ENCODE peak calls at places on chromosomes 3 and 15, in six cellular contexts. E is transverse colon, R is fibroblast of villous mesenchyme, I is HFF-Myc, O is progenitor cell of endocrine pancreas, Z is HCT116. B is an unnamed sample.

GRCh38 chr3:22450785-22451400 is 699.9 kb upstream of the ZNF385D start:
- DNase-seq in E (no peak), R (peak; percentile 7), I (no peak), Z (no peak), O (no peak), B (no peak)

GRCh38 chr15:80556694-80557367 is 138.3 kb upstream of the ABHD17C start:
- DNase-seq in I (no peak), E (no peak), Z (no peak), O (no peak), R (peak; percentile 50), B (no peak)

GRCh38 chr3:32630266-32630665 is 54.7 kb upstream of the CNOT10 start:
- DNase-seq in I (no peak), R (peak; percentile 8), Z (no peak), O (no peak), E (no peak), B (no peak)

GRCh38 chr3:95899494-95899893 is 914.9 kb upstream of the EPHA6 start:
- DNase-seq in R (peak; percentile 76), O (no peak), E (no peak), I (no peak), Z (no peak), B (no peak)

GRCh38 chr3:75192065-75192658 is 472.0 kb upstream of the FRG2C start:
- DNase-seq in O (peak; percentile 14), E (peak; percentile 41), I (peak; percentile 33), Z (peak; percentile 3), R (peak; percentile 27), B (peak; percentile 62)

GRCh38 chr3:122893282-122893681 is 98.4 kb downstream of the SLC49A4 start:
- DNase-seq in Z (peak; percentile 59), I (no peak), R (no peak), E (no peak), O (no peak), B (no peak)

GRCh38 chr3:61783993-61784718 is 222.8 kb downstream of the PTPRG start:
- DNase-seq in O (no peak), Z (no peak), R (peak; percentile 53), E (no peak), I (no peak), B (no peak)

GRCh38 chr3:134359121-134360010 is 14.9 kb downstream of the AMOTL2 start:
- DNase-seq in I (no peak), E (no peak), O (no peak), Z (no peak), R (no peak), B (no peak)

GRCh38 chr15:61051570-61052031 is 177.5 kb downstream of the RORA start:
- DNase-seq in R (peak; percentile 44), E (peak; percentile 32), Z (no peak), O (no peak), I (no peak), B (no peak)

GRCh38 chr3:41037651-41038334 is 161.5 kb upstream of the CTNNB1 start:
- DNase-seq in I (no peak), Z (no peak), O (no peak), E (no peak), R (no peak), B (no peak)

GRCh38 chr3:51389423-51390183 is 1.5 kb upstream of the RBM15B start:
- DNase-seq in I (no peak), E (peak; percentile 62), O (no peak), R (peak; percentile 53), Z (no peak), B (peak; percentile 73)

GRCh38 chr3:135973846-135974245 is 8.3 kb downstream of the PPP2R3A start:
- DNase-seq in O (no peak), Z (no peak), E (no peak), R (no peak), I (no peak), B (no peak)

GRCh38 chr15:48643236-48643635 is 2.3 kb downstream of the FBN1 start:
- DNase-seq in E (no peak), I (no peak), R (no peak), Z (no peak), O (no peak), B (no peak)

GRCh38 chr3:77041156-77041696 is 1.3 kb downstream of the ROBO2 start:
- DNase-seq in Z (no peak), I (no peak), R (no peak), E (no peak), O (no peak), B (peak; percentile 24)

GRCh38 chr3:41450416-41451231 is 251.3 kb downstream of the CTNNB1 start:
- DNase-seq in E (peak; percentile 12), O (no peak), Z (no peak), R (peak; percentile 7), I (peak; percentile 6), B (no peak)

GRCh38 chr3:101142160-101142559 is 148.9 kb upstream of the ABI3BP start:
- DNase-seq in Z (no peak), R (no peak), E (no peak), O (no peak), I (no peak), B (no peak)

GRCh38 chr15:99442268-99442897 is 123.4 kb upstream of the MEF2A start:
- DNase-seq in E (peak; percentile 56), I (peak; percentile 78), Z (peak; percentile 35), O (no peak), R (peak; percentile 95), B (no peak)

GRCh38 chr15:81334768-81335447 is 11.0 kb upstream of the STARD5 start:
- DNase-seq in O (no peak), R (peak; percentile 81), I (no peak), Z (no peak), E (no peak), B (no peak)

GRCh38 chr3:151426337-151426648 is 34.6 kb downstream of the IGSF10 start:
- DNase-seq in E (no peak), O (no peak), Z (peak; percentile 15), I (no peak), R (no peak), B (no peak)

GRCh38 chr3:34183114-34183513 is 384.7 kb downstream of the PDCD6IP start:
- DNase-seq in I (no peak), O (no peak), Z (no peak), R (no peak), E (no peak), B (no peak)

GRCh38 chr3:5116568-5116967 is 5.5 kb upstream of the ARL8B start:
- DNase-seq in O (no peak), E (no peak), I (no peak), R (no peak), Z (no peak), B (no peak)

GRCh38 chr3:5285439-5285838 is 97.9 kb downstream of the EDEM1 start:
- DNase-seq in E (no peak), R (no peak), Z (no peak), I (no peak), O (no peak), B (no peak)

GRCh38 chr3:159548675-159549335 is 439.8 kb upstream of the IL12A start:
- DNase-seq in I (no peak), Z (no peak), E (no peak), O (no peak), R (no peak), B (no peak)

GRCh38 chr3:183449391-183449790 is 21.0 kb upstream of the MCF2L2 start:
- DNase-seq in R (peak; percentile 27), E (no peak), Z (no peak), I (no peak), O (no peak), B (no peak)

GRCh38 chr15:93862791-93863190 is 368.6 kb upstream of the MCTP2 start:
- DNase-seq in I (no peak), E (peak; percentile 27), R (no peak), O (no peak), Z (no peak), B (no peak)

GRCh38 chr15:38117781-38118180 is 134.9 kb upstream of the SPRED1 start:
- DNase-seq in Z (no peak), I (no peak), O (no peak), E (no peak), R (no peak), B (no peak)

GRCh38 chr3:138452491-138452890 is 18.1 kb downstream of the ESYT3 start:
- DNase-seq in R (no peak), Z (no peak), I (no peak), E (no peak), O (no peak), B (no peak)

GRCh38 chr3:34780973-34781372 is 858.4 kb upstream of the ARPP21 start:
- DNase-seq in O (no peak), E (no peak), Z (no peak), R (no peak), I (no peak), B (no peak)

GRCh38 chr3:106829206-106829605 is 548.0 kb upstream of the CCDC54 start:
- DNase-seq in I (no peak), O (no peak), R (peak; percentile 71), Z (no peak), E (no peak), B (no peak)

GRCh38 chr15:69472575-69472974 is 20.0 kb downstream of the RPLP1 start:
- DNase-seq in E (no peak), R (no peak), I (no peak), Z (no peak), O (no peak), B (no peak)

GRCh38 chr3:53807117-53807521 is 39.1 kb downstream of the CHDH start:
- DNase-seq in Z (no peak), E (no peak), I (no peak), O (no peak), R (no peak), B (no peak)

GRCh38 chr15:39427705-39428104 is 153.2 kb upstream of the THBS1 start:
- DNase-seq in O (no peak), E (no peak), Z (no peak), I (no peak), R (no peak), B (no peak)

GRCh38 chr3:150887031-150887430 is 18.2 kb downstream of the MINDY4B start:
- DNase-seq in R (no peak), I (no peak), Z (no peak), O (no peak), E (no peak), B (no peak)

GRCh38 chr3:128875556-128876120 is 3.8 kb upstream of the ACAD9 start:
- DNase-seq in R (no peak), E (peak; percentile 29), O (peak; percentile 26), I (no peak), Z (no peak), B (peak; percentile 67)
- TF ChIP-seq CTCF in R (peak; percentile 57), E (peak; percentile 24), O (peak; percentile 62), I (peak; percentile 66), Z (peak; percentile 75), B (peak; percentile 29)

GRCh38 chr3:156448300-156448699 is 106.6 kb downstream of the SSR3 start:
- DNase-seq in Z (peak; percentile 46), I (no peak), R (peak; percentile 51), O (no peak), E (no peak), B (peak; percentile 42)
- TF ChIP-seq CTCF in Z (peak; percentile 65), I (peak; percentile 55), R (peak; percentile 76), O (peak; percentile 43), E (no peak), B (peak; percentile 55)

GRCh38 chr3:46892285-46893145 is 15.0 kb downstream of the PTH1R start:
- DNase-seq in E (peak; percentile 60), O (peak; percentile 54), R (peak; percentile 58), I (no peak), Z (peak; percentile 24), B (peak; percentile 72)
- TF ChIP-seq CTCF in E (no peak), O (no peak), R (no peak), I (no peak), Z (no peak), B (no peak)

DNA sequence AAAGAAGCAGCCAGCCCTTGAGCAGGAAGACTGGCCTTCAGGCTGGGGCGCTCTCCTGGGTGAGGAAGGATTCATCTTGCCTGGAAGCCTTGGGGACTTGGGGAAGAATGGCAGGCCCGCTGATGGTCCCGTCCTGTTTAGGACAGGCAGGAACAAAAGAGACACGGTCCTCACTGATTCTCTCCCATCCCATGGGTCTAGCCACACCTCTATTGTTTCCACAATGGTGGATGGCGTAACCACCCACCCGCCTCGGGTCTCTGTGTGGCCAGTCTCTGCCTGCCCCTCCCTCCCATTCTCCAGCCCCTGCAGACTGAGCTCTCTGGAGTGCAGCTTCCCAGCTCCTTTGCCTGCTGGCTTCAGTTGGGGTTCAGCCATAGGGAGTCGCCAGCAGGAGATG is 284.3 kb downstream of the UACA start:
- DNase-seq in R (no peak), I (no peak), Z (no peak), E (no peak), O (no peak), B (no peak)
- TF ChIP-seq CTCF in R (no peak), I (no peak), Z (no peak), E (no peak), O (no peak), B (no peak)

B was measured in glutamatergic neuron.